ENCODE peak calls at places on chromosomes 6 and 20, in seven cellular contexts. L, X, J, F, O, K and E are unnamed samples.

GRCh38 chr6:163341671-163342070 is 72.8 kb upstream of the QKI start:
- DNase-seq in F (no peak), O (peak), J (no peak), X (no peak), L (no peak), K (no peak), E (no peak)

GRCh38 chr20:49814057-49814675 is 1.5 kb downstream of the SLC9A8 start:
- DNase-seq in F (no peak), K (no peak), X (no peak), L (no peak), O (no peak), J (no peak), E (no peak)

GRCh38 chr6:169854083-169854725 is 102.8 kb downstream of the ERMARD start:
- DNase-seq in O (no peak), K (no peak), J (no peak), L (no peak), X (no peak), F (no peak), E (no peak)

GRCh38 chr6:18207438-18207837 is 52.2 kb downstream of the KDM1B start:
- DNase-seq in J (no peak), F (no peak), L (no peak), K (no peak), X (no peak), O (no peak), E (no peak)

GRCh38 chr6:44004625-44005506 is 122.4 kb downstream of the MRPL14 start:
- DNase-seq in F (no peak), X (no peak), J (peak), O (peak), L (peak), K (no peak), E (no peak)

GRCh38 chr6:43807228-43808061 is 37.4 kb downstream of the VEGFA start:
- DNase-seq in K (no peak), X (no peak), O (no peak), L (peak), J (peak), F (no peak), E (no peak)

GRCh38 chr20:64210661-64211369 is 44.7 kb upstream of the PCMTD2 start:
- DNase-seq in L (no peak), X (no peak), J (no peak), K (no peak), O (no peak), F (no peak), E (no peak)

GRCh38 chr6:66628917-66629316 is 921.9 kb upstream of the EYS start:
- DNase-seq in O (no peak), X (no peak), L (no peak), F (no peak), K (no peak), J (no peak), E (no peak)

GRCh38 chr6:40882321-40882720 is 156.7 kb downstream of the UNC5CL start:
- DNase-seq in K (no peak), X (no peak), L (peak), J (peak), F (peak), O (peak), E (no peak)

GRCh38 chr6:128597956-128598355 is 77.6 kb upstream of the PTPRK start:
- DNase-seq in L (no peak), O (no peak), J (no peak), K (no peak), X (no peak), F (no peak), E (no peak)

GRCh38 chr6:73143551-73143950 is 81.7 kb downstream of the KHDC1L start:
- DNase-seq in X (no peak), O (no peak), L (no peak), J (no peak), K (no peak), F (no peak), E (no peak)

GRCh38 chr20:11159728-11160127 is 485.9 kb upstream of the JAG1 start:
- DNase-seq in J (no peak), O (peak), F (no peak), K (peak), L (no peak), X (no peak), E (peak)

GRCh38 chr6:167396068-167396658 is 71.3 kb downstream of the TTLL2 start:
- DNase-seq in F (no peak), O (no peak), X (no peak), J (no peak), K (no peak), L (no peak), E (no peak)

GRCh38 chr6:131303338-131303954 is 168.2 kb downstream of the AKAP7 start:
- DNase-seq in O (no peak), J (no peak), L (no peak), X (no peak), K (no peak), F (no peak), E (no peak)

GRCh38 chr6:42372699-42373098 is 79.0 kb downstream of the TRERF1 start:
- DNase-seq in F (no peak), L (no peak), X (no peak), K (no peak), O (no peak), J (no peak), E (no peak)

GRCh38 chr6:141866731-141867502 is 265.8 kb upstream of the GJE1 start:
- DNase-seq in L (no peak), J (no peak), X (no peak), O (no peak), F (no peak), K (no peak), E (no peak)

GRCh38 chr20:21583486-21584168 is 69.8 kb upstream of the NKX2-2 start:
- DNase-seq in K (no peak), F (peak), O (no peak), X (no peak), J (no peak), L (peak), E (no peak)

GRCh38 chr6:72411872-72412708 is 209.8 kb upstream of the KCNQ5 start:
- DNase-seq in J (peak), O (peak), K (peak), L (peak), X (peak), F (peak), E (peak)

GRCh38 chr20:23995905-23996666 is 7.5 kb upstream of the GGTLC1 start:
- DNase-seq in X (peak), O (peak), J (peak), F (peak), K (peak), L (peak), E (peak)

GRCh38 chr6:131003419-131004386 is 59.3 kb downstream of the EPB41L2 start:
- DNase-seq in K (no peak), L (no peak), X (no peak), O (no peak), F (no peak), J (no peak), E (no peak)

GRCh38 chr6:118522422-118522821 is 25.7 kb upstream of the PLN start:
- DNase-seq in L (no peak), X (no peak), F (no peak), K (no peak), J (no peak), O (no peak), E (no peak)

GRCh38 chr20:23200914-23201313 is 114.8 kb upstream of the CD93 start:
- DNase-seq in K (no peak), O (peak), X (peak), F (peak), L (peak), J (peak), E (no peak)

GRCh38 chr6:54525731-54526130 is 217.5 kb downstream of the TINAG start:
- DNase-seq in F (no peak), K (peak), J (no peak), O (no peak), X (peak), L (no peak), E (peak)

GRCh38 chr6:125812394-125813231 is 21.9 kb downstream of the NCOA7 start:
- DNase-seq in O (no peak), K (peak), L (peak), X (no peak), J (no peak), F (no peak), E (peak)